ENCODE peak calls at places on chromosomes 2 and 18, in five cellular contexts. O is stimulated activated CD4-positive, alpha-beta T cell treated with anti-CD3 and anti-CD28 coated beads, Interleukin-1b, Interleukin-23, amount 100 ng/mL, for 24 hours; B is nucleus accumbens; L is lower lobe of right lung; N is NAMALWA. J is an unnamed sample.

GRCh38 chr2:70247364-70248144 is 874 bp downstream of the TIA1 start:
- DNase-seq in O (no peak), B (no peak), L (no peak), N (peak; percentile 36), J (no peak)

GRCh38 chr2:120445431-120446143 is 99.7 kb downstream of the INHBB start:
- DNase-seq in B (no peak), L (no peak), N (no peak), O (no peak), J (no peak)

GRCh38 chr18:11368020-11368419 is 218.7 kb upstream of the PIEZO2 start:
- DNase-seq in L (no peak), B (no peak), N (no peak), O (no peak), J (no peak)

GRCh38 chr18:75406491-75407445 is 20.7 kb downstream of the SMIM21 start:
- DNase-seq in L (no peak), B (no peak), N (no peak), O (no peak), J (no peak)

GRCh38 chr2:219449609-219450008 is 15.0 kb downstream of the SPEG start:
- DNase-seq in L (no peak), O (no peak), B (no peak), N (no peak), J (peak; percentile 25)

GRCh38 chr2:5464657-5465056 is 227.5 kb upstream of the SOX11 start:
- DNase-seq in L (no peak), B (no peak), N (no peak), O (no peak), J (no peak)

GRCh38 chr2:28951910-28952805 is 28.9 kb upstream of the TOGARAM2 start:
- DNase-seq in L (no peak), B (no peak), O (no peak), N (no peak), J (no peak)

GRCh38 chr2:33673937-33674336 is 74.8 kb upstream of the FAM98A start:
- DNase-seq in O (no peak), N (peak; percentile 37), B (no peak), L (no peak), J (no peak)

GRCh38 chr18:7281579-7281978 is 50.7 kb downstream of the LRRC30 start:
- DNase-seq in N (no peak), L (no peak), B (no peak), O (no peak), J (no peak)

GRCh38 chr2:106343274-106343673 is 124.9 kb downstream of the RGPD3 start:
- DNase-seq in L (no peak), O (no peak), B (no peak), N (no peak), J (no peak)

GRCh38 chr18:58676270-58676669 is 5.0 kb downstream of the MALT1 start:
- DNase-seq in L (no peak), N (no peak), O (no peak), B (no peak), J (no peak)

GRCh38 chr2:72794572-72794971 is 31.3 kb downstream of the EXOC6B start:
- DNase-seq in L (no peak), B (no peak), O (no peak), N (no peak), J (no peak)

GRCh38 chr2:44053052-44053451 is 57.3 kb upstream of the LRPPRC start:
- DNase-seq in B (no peak), L (no peak), O (no peak), N (no peak), J (no peak)

GRCh38 chr2:205752924-205753323 is 70.6 kb downstream of the NRP2 start:
- DNase-seq in N (no peak), B (no peak), L (no peak), O (no peak), J (no peak)

GRCh38 chr2:38771632-38772031 is 6.4 kb upstream of the GEMIN6 start:
- DNase-seq in L (no peak), B (no peak), O (no peak), N (no peak), J (no peak)

GRCh38 chr2:187709063-187709462 is 154.8 kb upstream of the TFPI start:
- DNase-seq in O (no peak), N (no peak), B (no peak), L (no peak), J (no peak)

GRCh38 chr2:20534913-20535801 is 88.3 kb downstream of the RHOB start:
- DNase-seq in N (no peak), L (no peak), O (no peak), B (no peak), J (peak; percentile 39)

GRCh38 chr2:128300621-128301020 is 18.0 kb downstream of the HS6ST1 start:
- DNase-seq in L (no peak), N (no peak), O (no peak), B (no peak), J (no peak)

GRCh38 chr2:61978522-61978921 is 73.0 kb downstream of the COMMD1 start:
- DNase-seq in O (no peak), N (peak; percentile 20), L (no peak), B (no peak), J (no peak)

GRCh38 chr2:18214936-18215335 is 336.5 kb downstream of the KCNS3 start:
- DNase-seq in O (no peak), L (no peak), B (no peak), N (no peak), J (no peak)

GRCh38 chr2:182509231-182509630 is 82.4 kb upstream of the PDE1A start:
- DNase-seq in B (no peak), N (no peak), L (no peak), O (no peak), J (no peak)

GRCh38 chr2:234954551-234954992 is 2.8 kb downstream of the SH3BP4 start:
- DNase-seq in N (no peak), O (no peak), B (no peak), L (peak; percentile 39), J (no peak)

GRCh38 chr2:9153589-9153988 is 53.0 kb upstream of the ASAP2 start:
- DNase-seq in O (no peak), B (no peak), L (no peak), N (no peak), J (no peak)

J was measured in RWPE2.